ENCODE peak calls at places on chromosomes 2 and 18, in ten cellular contexts. Y, V, I, Q, G, B, P, K, E and R are unnamed samples.

GRCh38 chr2:18117592-18117991 is 239.1 kb downstream of the KCNS3 start:
- DNase-seq in Y (peak), V (no peak), I (no peak), Q (no peak), G (no peak), B (no peak), P (no peak), K (peak), E (no peak), R (peak)

GRCh38 chr18:713135-713490 is 683 bp upstream of the ENOSF1 start:
- DNase-seq in Y (no peak), V (no peak), I (no peak), Q (no peak), G (no peak), B (no peak), P (no peak), K (no peak), E (no peak), R (no peak)

GRCh38 chr2:16621348-16621747 is 44.3 kb downstream of the CYRIA start:
- DNase-seq in Y (no peak), V (no peak), I (no peak), Q (no peak), G (no peak), B (no peak), P (no peak), K (no peak), E (no peak), R (peak)

GRCh38 chr2:208360259-208361076 is 46.1 kb upstream of the PTH2R start:
- DNase-seq in Y (no peak), V (peak), I (no peak), Q (no peak), G (no peak), B (peak), P (no peak), K (no peak), E (peak), R (no peak)

GRCh38 chr2:18883626-18884456 is 294.5 kb upstream of the NT5C1B start:
- DNase-seq in Y (no peak), V (no peak), I (no peak), Q (no peak), G (no peak), B (no peak), P (no peak), K (no peak), E (no peak), R (peak)

GRCh38 chr2:238238311-238238765 is 1.5 kb downstream of the HES6 start:
- DNase-seq in Y (no peak), V (no peak), I (no peak), Q (no peak), G (no peak), B (no peak), P (no peak), K (no peak), E (no peak), R (no peak)

GRCh38 chr2:186887107-186888090 is 38.4 kb upstream of the ZSWIM2 start:
- DNase-seq in Y (no peak), V (no peak), I (no peak), Q (no peak), G (no peak), B (no peak), P (no peak), K (peak), E (no peak), R (peak)

GRCh38 chr2:113105047-113105446 is 22.4 kb upstream of the IL1RN start:
- DNase-seq in Y (no peak), V (no peak), I (no peak), Q (no peak), G (no peak), B (no peak), P (no peak), K (peak), E (no peak), R (peak)

GRCh38 chr2:138428710-138429440 is 72.7 kb upstream of the SPOPL start:
- DNase-seq in Y (no peak), V (no peak), I (no peak), Q (no peak), G (no peak), B (no peak), P (no peak), K (no peak), E (no peak), R (no peak)

GRCh38 chr2:49940616-49941015 is 786.3 kb upstream of the FSHR start:
- DNase-seq in Y (no peak), V (no peak), I (no peak), Q (no peak), G (no peak), B (no peak), P (no peak), K (no peak), E (no peak), R (no peak)

GRCh38 chr2:98453531-98453930 is 8.9 kb downstream of the INPP4A start:
- DNase-seq in Y (no peak), V (no peak), I (no peak), Q (no peak), G (no peak), B (no peak), P (no peak), K (no peak), E (no peak), R (no peak)

GRCh38 chr2:111634995-111635538 is 248.9 kb downstream of the ANAPC1 start:
- DNase-seq in Y (no peak), V (no peak), I (no peak), Q (no peak), G (no peak), B (no peak), P (peak), K (no peak), E (no peak), R (peak)

GRCh38 chr18:62281684-62282083 is 43.4 kb upstream of the TNFRSF11A start:
- DNase-seq in Y (no peak), V (no peak), I (peak), Q (peak), G (no peak), B (no peak), P (no peak), K (peak), E (no peak), R (peak)

GRCh38 chr2:103161456-103162289 is 399.8 kb downstream of the TMEM182 start:
- DNase-seq in Y (peak), V (no peak), I (peak), Q (peak), G (no peak), B (no peak), P (peak), K (peak), E (no peak), R (peak)